ENCODE peak calls at places on chromosomes 12 and 14, in ten cellular contexts. S is prostate gland, J is GM23338, C is brain microvascular endothelial cell, Y is left ventricle myocardium inferior, B is neural progenitor cell, D is fibroblast of lung, T is stomach, A is PC-3, F is breast epithelium. N is an unnamed sample.

GRCh38 chr12:54068423-54069070 is 14.9 kb downstream of the HOXC4 start:
- DNase-seq in S (no peak), J (no peak), C (no peak), Y (no peak), B (no peak), D (no peak), T (no peak), A (peak; percentile 89), F (no peak), N (peak; percentile 52)

GRCh38 chr14:22104971-22105641 is 431.5 kb upstream of the OR4E1 start:
- DNase-seq in S (no peak), J (no peak), C (no peak), Y (no peak), B (no peak), D (no peak), T (no peak), A (no peak), F (no peak), N (no peak)

GRCh38 chr14:103070971-103071542 is 13.0 kb upstream of the LBHD2 start:
- DNase-seq in S (no peak), J (no peak), C (no peak), Y (peak; percentile 12), B (no peak), D (no peak), T (no peak), A (no peak), F (no peak), N (no peak)

GRCh38 chr12:2598001-2598400 is 196.8 kb upstream of the FKBP4 start:
- DNase-seq in S (no peak), J (no peak), C (no peak), Y (no peak), B (no peak), D (no peak), T (no peak), A (no peak), F (no peak), N (no peak)

GRCh38 chr12:31368666-31369361 is 42.9 kb upstream of the SINHCAF start:
- DNase-seq in S (no peak), J (peak; percentile 71), C (no peak), Y (no peak), B (peak; percentile 83), D (no peak), T (peak; percentile 57), A (no peak), F (no peak), N (no peak)

GRCh38 chr12:116672842-116673516 is 64.9 kb downstream of the SPRING1 start:
- DNase-seq in S (no peak), J (no peak), C (no peak), Y (no peak), B (no peak), D (no peak), T (no peak), A (no peak), F (no peak), N (no peak)

GRCh38 chr14:31025335-31026075 is at the start of gene AP4S1:
- DNase-seq in S (peak; percentile 36), J (peak; percentile 71), C (no peak), Y (peak; percentile 41), B (peak; percentile 69), D (peak; percentile 26), T (peak; percentile 36), A (peak; percentile 13), F (peak; percentile 57), N (peak; percentile 34)

GRCh38 chr12:98253207-98253606 is 262.2 kb upstream of the TMPO start:
- DNase-seq in S (peak; percentile 12), J (no peak), C (no peak), Y (no peak), B (no peak), D (no peak), T (no peak), A (no peak), F (no peak), N (no peak)

DNA sequence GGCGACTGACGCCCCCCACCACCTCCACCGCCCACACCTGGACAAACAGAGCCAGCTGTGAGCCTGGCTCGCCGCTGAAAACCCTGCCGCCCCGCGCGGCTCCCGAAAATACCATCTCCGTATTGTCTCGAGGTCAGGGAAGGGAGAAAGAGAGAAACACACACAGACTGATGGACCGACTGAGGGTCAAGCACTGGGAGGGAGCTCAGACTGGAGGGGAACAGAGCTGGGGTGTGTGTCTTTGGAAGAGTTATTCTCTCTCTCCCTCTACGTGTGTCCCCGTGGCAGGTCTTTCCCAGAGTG is 4.1 kb upstream of the SIX1 start:
- DNase-seq in S (peak; percentile 14), J (peak; percentile 59), C (no peak), Y (no peak), B (peak; percentile 64), D (no peak), T (no peak), A (no peak), F (no peak), N (no peak)
- H3K27ac ChIP-seq in S (peak overlapping the region; percentile 93), J (no peak overlapping the region), C (no peak overlapping the region), Y (no peak overlapping the region), B (no peak overlapping the region), D (no peak overlapping the region), T (no peak overlapping the region), A (no peak overlapping the region), F (no peak overlapping the region), N (no peak overlapping the region)

GRCh38 chr12:67274186-67274585 is 5.0 kb downstream of the CAND1 start:
- DNase-seq in S (no peak), J (no peak), C (no peak), Y (no peak), B (no peak), D (no peak), T (no peak), A (no peak), F (no peak), N (no peak)

GRCh38 chr12:67280088-67280487 is 10.9 kb downstream of the CAND1 start:
- DNase-seq in S (no peak), J (no peak), C (no peak), Y (no peak), B (no peak), D (no peak), T (no peak), A (no peak), F (no peak), N (no peak)

GRCh38 chr12:67279637-67280036 is 10.5 kb downstream of the CAND1 start:
- DNase-seq in S (no peak), J (no peak), C (no peak), Y (no peak), B (no peak), D (no peak), T (no peak), A (no peak), F (no peak), N (no peak)

GRCh38 chr12:67275380-67275913 is 6.3 kb downstream of the CAND1 start:
- DNase-seq in S (no peak), J (no peak), C (no peak), Y (no peak), B (no peak), D (no peak), T (no peak), A (peak; percentile 69), F (no peak), N (peak; percentile 9)

DNA sequence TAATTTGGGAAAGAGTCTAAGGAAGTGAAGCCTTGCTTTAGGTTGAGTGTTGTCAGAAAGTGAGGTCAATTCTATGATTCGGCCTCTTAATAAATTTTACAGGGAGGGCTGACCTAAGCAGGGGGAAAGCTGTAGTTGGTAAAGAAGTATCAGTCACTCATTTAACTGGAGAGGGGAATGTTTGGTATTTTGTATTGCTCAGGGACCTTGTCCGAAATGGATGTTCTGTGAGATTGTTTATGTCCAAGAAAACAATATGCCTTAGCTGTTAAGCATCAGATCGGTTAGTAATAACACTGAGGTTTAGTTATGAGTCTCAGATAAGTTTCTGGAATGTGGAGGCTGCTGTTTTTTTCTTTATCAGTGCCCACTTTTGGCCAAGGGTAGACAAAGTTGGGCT is 7.3 kb downstream of the CAND1 start:
- DNase-seq in S (no peak), J (no peak), C (no peak), Y (no peak), B (no peak), D (no peak), T (no peak), A (no peak), F (no peak), N (no peak)
- H3K27ac ChIP-seq in S (no peak overlapping the region), J (no peak overlapping the region), C (no peak overlapping the region), Y (no peak overlapping the region), B (no peak overlapping the region), D (no peak overlapping the region), T (no peak overlapping the region), A (no peak overlapping the region), F (no peak overlapping the region), N (no peak overlapping the region)

GRCh38 chr12:91181053-91181452 is 1.6 kb downstream of the DCN start:
- DNase-seq in S (no peak), J (no peak), C (no peak), Y (no peak), B (no peak), D (peak; percentile 72), T (no peak), A (no peak), F (no peak), N (no peak)

GRCh38 chr12:91183565-91183964 is 948 bp upstream of the DCN start:
- DNase-seq in S (no peak), J (peak; percentile 14), C (no peak), Y (no peak), B (no peak), D (no peak), T (no peak), A (no peak), F (no peak), N (no peak)

GRCh38 chr12:91185437-91185836 is 2.8 kb upstream of the DCN start:
- DNase-seq in S (no peak), J (no peak), C (no peak), Y (no peak), B (no peak), D (no peak), T (no peak), A (no peak), F (no peak), N (no peak)

GRCh38 chr12:91180577-91180976 is 2.0 kb downstream of the DCN start:
- DNase-seq in S (no peak), J (no peak), C (peak; percentile 30), Y (no peak), B (no peak), D (peak; percentile 90), T (no peak), A (no peak), F (no peak), N (no peak)

GRCh38 chr12:91182664-91183455 is at the start of gene DCN:
- DNase-seq in S (no peak), J (no peak), C (no peak), Y (no peak), B (no peak), D (peak; percentile 82), T (no peak), A (no peak), F (no peak), N (no peak)
- H3K27ac ChIP-seq in S (peak within 1 kb of the TSS; percentile 43), J (no peak within 1 kb of the TSS), C (peak within 1 kb of the TSS; percentile 59), Y (peak within 1 kb of the TSS; percentile 85), B (no peak within 1 kb of the TSS), D (peak within 1 kb of the TSS; percentile 47), T (peak within 1 kb of the TSS; percentile 65), A (no peak within 1 kb of the TSS), F (peak within 1 kb of the TSS; percentile 77), N (no peak within 1 kb of the TSS)

DNA sequence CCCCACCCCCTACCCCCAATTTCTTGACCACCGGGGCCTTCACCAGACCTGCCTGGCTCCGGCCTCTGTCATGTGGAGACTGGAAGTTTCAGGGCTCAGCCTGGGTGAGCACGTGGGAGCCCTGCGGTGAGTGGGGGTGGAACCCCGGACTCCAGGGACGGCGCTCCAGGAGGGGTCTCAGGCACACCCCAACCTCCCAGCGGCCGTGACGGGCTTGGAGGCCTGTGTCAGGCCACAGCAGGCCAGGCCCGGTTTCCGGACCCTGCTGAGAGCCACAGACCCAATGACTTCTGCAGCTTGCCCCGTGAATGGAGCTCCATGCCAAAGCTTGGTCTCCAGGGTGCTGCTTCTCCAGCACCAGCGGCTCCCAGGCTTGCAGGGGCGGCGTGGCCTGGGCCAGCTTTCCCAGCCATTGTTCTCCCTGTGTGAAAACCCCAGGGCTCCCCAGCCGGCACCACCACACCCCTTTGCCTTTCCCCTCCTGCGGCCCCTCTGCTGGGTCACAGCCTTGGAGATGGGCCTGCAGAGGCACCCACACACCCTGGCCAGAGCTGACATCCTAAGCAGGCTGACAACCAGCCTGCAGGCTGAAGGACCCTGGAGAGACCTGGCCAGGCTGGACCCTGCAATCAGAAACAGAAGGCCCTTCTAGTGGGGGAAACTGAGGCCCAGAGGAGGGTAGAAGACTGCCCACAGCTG is 186.2 kb upstream of the C14orf180 start:
- DNase-seq in S (no peak), J (no peak), C (no peak), Y (peak; percentile 55), B (no peak), D (no peak), T (peak; percentile 21), A (no peak), F (no peak), N (no peak)
- H3K27ac ChIP-seq in S (no peak overlapping the region), J (no peak overlapping the region), C (no peak overlapping the region), Y (peak overlapping the region; percentile 90), B (no peak overlapping the region), D (no peak overlapping the region), T (no peak overlapping the region), A (no peak overlapping the region), F (no peak overlapping the region), N (no peak overlapping the region)

N was measured in RWPE1.